ENCODE peak calls at places on chromosome 20, in eight cellular contexts. N, U, D, I, V, E, Y and F are unnamed samples.
A peak's percentile ranks its signal among the peaks of the same experiment; 100 is the strongest.

GRCh38 chr20:35341366-35342028 is 49.3 kb upstream of the FAM83C start:
- DNase-seq in N (no peak), U (no peak), D (no peak), I (no peak), V (no peak), E (no peak), Y (no peak), F (no peak)

GRCh38 chr20:19659468-19659867 is 98.6 kb upstream of the RIN2 start:
- DNase-seq in N (no peak), U (no peak), D (no peak), I (no peak), V (no peak), E (no peak), Y (no peak), F (no peak)

GRCh38 chr20:54105653-54106052 is 35.3 kb upstream of the BCAS1 start:
- DNase-seq in N (no peak), U (no peak), D (no peak), I (no peak), V (no peak), E (no peak), Y (no peak), F (no peak)

GRCh38 chr20:35200255-35200654 is 26.2 kb upstream of the MMP24 start:
- DNase-seq in N (no peak), U (no peak), D (no peak), I (no peak), V (no peak), E (no peak), Y (no peak), F (no peak)

GRCh38 chr20:64035066-64035932 is 683 bp upstream of the C20orf204 start:
- DNase-seq in N (no peak), U (no peak), D (no peak), I (no peak), V (no peak), E (no peak), Y (peak; percentile 59), F (no peak)

GRCh38 chr20:24723953-24724352 is 225.1 kb upstream of the CST7 start:
- DNase-seq in N (no peak), U (no peak), D (no peak), I (no peak), V (no peak), E (no peak), Y (no peak), F (no peak)

GRCh38 chr20:18011482-18011881 is 42.7 kb downstream of the MGME1 start:
- DNase-seq in N (no peak), U (no peak), D (no peak), I (peak; percentile 85), V (no peak), E (no peak), Y (no peak), F (no peak)

GRCh38 chr20:25991051-25991755 is 294.6 kb upstream of the ZNF337 start:
- DNase-seq in N (no peak), U (no peak), D (no peak), I (no peak), V (no peak), E (no peak), Y (no peak), F (no peak)

GRCh38 chr20:62908971-62909791 is 17.1 kb downstream of the DIDO1 start:
- DNase-seq in N (no peak), U (no peak), D (no peak), I (no peak), V (no peak), E (no peak), Y (no peak), F (no peak)

GRCh38 chr20:7161690-7162089 is 394.2 kb downstream of the BMP2 start:
- DNase-seq in N (no peak), U (no peak), D (peak; percentile 11), I (peak; percentile 38), V (no peak), E (peak; percentile 36), Y (no peak), F (peak; percentile 56)

GRCh38 chr20:54112221-54112884 is 42.0 kb upstream of the BCAS1 start:
- DNase-seq in N (no peak), U (no peak), D (no peak), I (no peak), V (no peak), E (no peak), Y (no peak), F (no peak)

GRCh38 chr20:37697314-37697713 is 3.5 kb downstream of the CTNNBL1 start:
- DNase-seq in N (no peak), U (no peak), D (no peak), I (no peak), V (no peak), E (no peak), Y (peak; percentile 66), F (no peak)

GRCh38 chr20:25310921-25311728 is 63.2 kb downstream of the PYGB start:
- DNase-seq in N (no peak), U (no peak), D (no peak), I (peak; percentile 55), V (no peak), E (no peak), Y (no peak), F (no peak)

GRCh38 chr20:42112161-42112560 is 494.0 kb upstream of the CHD6 start:
- DNase-seq in N (no peak), U (no peak), D (no peak), I (no peak), V (no peak), E (no peak), Y (no peak), F (no peak)

GRCh38 chr20:61497029-61497627 is 245.1 kb downstream of the CDH4 start:
- DNase-seq in N (no peak), U (no peak), D (no peak), I (no peak), V (no peak), E (no peak), Y (no peak), F (peak; percentile 84)

GRCh38 chr20:62900052-62900691 is 26.1 kb downstream of the DIDO1 start:
- DNase-seq in N (peak; percentile 23), U (peak; percentile 51), D (peak; percentile 94), I (peak; percentile 82), V (peak; percentile 91), E (peak; percentile 73), Y (no peak), F (peak; percentile 92)

GRCh38 chr20:942611-943010 is 26.5 kb upstream of the ANGPT4 start:
- DNase-seq in N (no peak), U (no peak), D (no peak), I (no peak), V (no peak), E (no peak), Y (no peak), F (no peak)

GRCh38 chr20:56630506-56631317 is 1.6 kb downstream of the TFAP2C start:
- DNase-seq in N (no peak), U (no peak), D (peak; percentile 28), I (no peak), V (no peak), E (no peak), Y (no peak), F (peak; percentile 69)

GRCh38 chr20:41446471-41446870 is 79.9 kb upstream of the EMILIN3 start:
- DNase-seq in N (no peak), U (no peak), D (no peak), I (no peak), V (no peak), E (no peak), Y (no peak), F (no peak)

GRCh38 chr20:10985536-10985935 is 311.7 kb upstream of the JAG1 start:
- DNase-seq in N (no peak), U (no peak), D (no peak), I (no peak), V (no peak), E (peak; percentile 18), Y (no peak), F (no peak)

GRCh38 chr20:10987651-10988383 is 314.0 kb upstream of the JAG1 start:
- DNase-seq in N (no peak), U (no peak), D (no peak), I (no peak), V (no peak), E (no peak), Y (no peak), F (no peak)

GRCh38 chr20:10986586-10986985 is 312.8 kb upstream of the JAG1 start:
- DNase-seq in N (no peak), U (no peak), D (no peak), I (no peak), V (no peak), E (no peak), Y (no peak), F (no peak)

GRCh38 chr20:10992776-10993175 is 319.0 kb upstream of the JAG1 start:
- DNase-seq in N (no peak), U (no peak), D (no peak), I (no peak), V (no peak), E (no peak), Y (no peak), F (no peak)

GRCh38 chr20:10990625-10991382 is 317.0 kb upstream of the JAG1 start:
- DNase-seq in N (no peak), U (no peak), D (no peak), I (no peak), V (no peak), E (no peak), Y (no peak), F (peak; percentile 15)
- TF ChIP-seq POLR2AphosphoS5 in N (no peak), U (no peak), D (no peak), I (no peak), V (no peak), E (no peak), Y (no peak), F (no peak)

GRCh38 chr20:5127859-5128409 is 1.1 kb downstream of the CDS2 start:
- DNase-seq in N (no peak), U (no peak), D (peak; percentile 20), I (no peak), V (no peak), E (no peak), Y (no peak), F (no peak)
- H2AFZ ChIP-seq in N (no peak overlapping the region), U (peak overlapping the region; percentile 15), D (no peak overlapping the region), I (peak overlapping the region; percentile 57), V (peak overlapping the region; percentile 79), E (peak overlapping the region; percentile 40), Y (peak overlapping the region; percentile 85), F (peak overlapping the region; percentile 87)

GRCh38 chr20:49983848-49984408 is 1.1 kb downstream of the SNAI1 start:
- DNase-seq in N (no peak), U (no peak), D (peak; percentile 61), I (no peak), V (no peak), E (no peak), Y (no peak), F (no peak)

GRCh38 chr20:49984426-49985153 is 1.8 kb downstream of the SNAI1 start:
- DNase-seq in N (no peak), U (no peak), D (no peak), I (no peak), V (no peak), E (no peak), Y (no peak), F (no peak)

GRCh38 chr20:49982072-49982345 is 771 bp upstream of the SNAI1 start:
- DNase-seq in N (no peak), U (no peak), D (no peak), I (no peak), V (no peak), E (no peak), Y (no peak), F (no peak)

GRCh38 chr20:49982346-49983122 is at the start of gene SNAI1:
- DNase-seq in N (peak; percentile 66), U (no peak), D (peak; percentile 98), I (peak; percentile 86), V (peak; percentile 98), E (peak; percentile 84), Y (peak; percentile 32), F (peak; percentile 91)

GRCh38 chr20:49983123-49983847 is 505 bp downstream of the SNAI1 start:
- DNase-seq in N (no peak), U (no peak), D (peak; percentile 62), I (no peak), V (no peak), E (no peak), Y (no peak), F (no peak)
- TF ChIP-seq POLR2AphosphoS5 in N (no peak), U (no peak), D (no peak), I (no peak), V (no peak), E (no peak), Y (no peak), F (no peak)

GRCh38 chr20:14523090-14523489 is 185.7 kb upstream of the FLRT3 start:
- DNase-seq in N (no peak), U (no peak), D (no peak), I (no peak), V (no peak), E (no peak), Y (no peak), F (no peak)
- H2AFZ ChIP-seq in N (no peak overlapping the region), U (no peak overlapping the region), D (no peak overlapping the region), I (no peak overlapping the region), V (no peak overlapping the region), E (peak overlapping the region; percentile 15), Y (no peak overlapping the region), F (no peak overlapping the region)